ENCODE peak calls at places on chromosome 4, in seven cellular contexts. Z, E, V, Y, H, R and M are unnamed samples.

GRCh38 chr4:77236806-77237205 is 79.8 kb downstream of the CCNG2 start:
- DNase-seq in Z (no peak), E (no peak), V (no peak), Y (no peak), H (no peak), R (no peak), M (no peak)

GRCh38 chr4:139975830-139976272 is 178.1 kb downstream of the MAML3 start:
- DNase-seq in Z (no peak), E (no peak), V (no peak), Y (peak; percentile 97), H (no peak), R (no peak), M (no peak)

GRCh38 chr4:121154103-121154515 is 10.0 kb downstream of the TNIP3 start:
- DNase-seq in Z (no peak), E (no peak), V (no peak), Y (peak; percentile 82), H (no peak), R (peak; percentile 15), M (no peak)

GRCh38 chr4:22190855-22191254 is 242.3 kb upstream of the KCNIP4 start:
- DNase-seq in Z (no peak), E (no peak), V (no peak), Y (no peak), H (peak; percentile 16), R (no peak), M (no peak)

GRCh38 chr4:629916-630641 is 4.7 kb downstream of the PDE6B start:
- DNase-seq in Z (no peak), E (no peak), V (no peak), Y (no peak), H (no peak), R (no peak), M (no peak)

GRCh38 chr4:53693909-53694308 is 102.6 kb upstream of the LNX1 start:
- DNase-seq in Z (no peak), E (no peak), V (no peak), Y (no peak), H (no peak), R (no peak), M (peak; percentile 72)

GRCh38 chr4:168766537-168767316 is 243.3 kb downstream of the CBR4 start:
- DNase-seq in Z (no peak), E (no peak), V (no peak), Y (no peak), H (no peak), R (no peak), M (no peak)

GRCh38 chr4:188781655-188782054 is 642.4 kb downstream of the TRIML1 start:
- DNase-seq in Z (no peak), E (no peak), V (no peak), Y (peak; percentile 28), H (no peak), R (peak; percentile 59), M (no peak)

GRCh38 chr4:107718351-107718965 is 1.6 kb downstream of the PAPSS1 start:
- DNase-seq in Z (no peak), E (no peak), V (no peak), Y (peak; percentile 85), H (no peak), R (peak; percentile 2), M (no peak)

GRCh38 chr4:153722036-153722435 is 37.8 kb downstream of the RNF175 start:
- DNase-seq in Z (no peak), E (no peak), V (no peak), Y (peak; percentile 43), H (no peak), R (no peak), M (no peak)

GRCh38 chr4:145520172-145520571 is 38.5 kb downstream of the SMAD1 start:
- DNase-seq in Z (no peak), E (no peak), V (no peak), Y (no peak), H (no peak), R (no peak), M (no peak)

GRCh38 chr4:40482985-40483647 is 146.5 kb downstream of the RBM47 start:
- DNase-seq in Z (no peak), E (no peak), V (no peak), Y (no peak), H (no peak), R (no peak), M (peak; percentile 73)

GRCh38 chr4:99855677-99856076 is 38.5 kb downstream of the LAMTOR3 start:
- DNase-seq in Z (no peak), E (no peak), V (no peak), Y (peak; percentile 94), H (no peak), R (no peak), M (no peak)

GRCh38 chr4:99457270-99457669 is 22.1 kb upstream of the ADH7 start:
- DNase-seq in Z (no peak), E (no peak), V (no peak), Y (no peak), H (no peak), R (peak; percentile 47), M (no peak)

GRCh38 chr4:101187837-101188236 is 159.5 kb downstream of the PPP3CA start:
- DNase-seq in Z (no peak), E (no peak), V (no peak), Y (no peak), H (no peak), R (peak; percentile 32), M (no peak)

GRCh38 chr4:109816082-109816442 is 500 bp downstream of the GAR1 start:
- DNase-seq in Z (peak; percentile 46), E (peak; percentile 11), V (peak; percentile 15), Y (no peak), H (no peak), R (no peak), M (no peak)

GRCh38 chr4:48141048-48141447 is 7.0 kb upstream of the TXK start:
- DNase-seq in Z (no peak), E (no peak), V (no peak), Y (peak; percentile 49), H (no peak), R (peak; percentile 49), M (peak; percentile 28)

GRCh38 chr4:139852612-139853269 is 187.1 kb downstream of the MGST2 start:
- DNase-seq in Z (no peak), E (no peak), V (no peak), Y (no peak), H (no peak), R (no peak), M (no peak)

GRCh38 chr4:187685247-187685646 is 310.3 kb upstream of the ZFP42 start:
- DNase-seq in Z (no peak), E (no peak), V (no peak), Y (no peak), H (no peak), R (no peak), M (no peak)

GRCh38 chr4:127162741-127163140 is 470.0 kb upstream of the INTU start:
- DNase-seq in Z (no peak), E (no peak), V (no peak), Y (peak; percentile 97), H (no peak), R (peak; percentile 77), M (no peak)

GRCh38 chr4:52883183-52883621 is 21.1 kb downstream of the RASL11B start:
- DNase-seq in Z (no peak), E (no peak), V (no peak), Y (no peak), H (no peak), R (no peak), M (no peak)

GRCh38 chr4:16206848-16207247 is 19.4 kb downstream of the TAPT1 start:
- DNase-seq in Z (no peak), E (no peak), V (no peak), Y (peak; percentile 66), H (no peak), R (no peak), M (no peak)